ENCODE peak calls at places on chromosomes 12 and 14, in five cellular contexts. T is HepG2, K is K562, O is H1, A is GM12878. J is an unnamed sample.

GRCh38 chr14:36083317-36083716 is 93.2 kb downstream of the PTCSC3 start:
- DNase-seq in T (no peak), K (no peak), A (no peak), O (no peak), J (no peak)

GRCh38 chr14:66206554-66206953 is 279.6 kb upstream of the CCDC196 start:
- DNase-seq in T (no peak), O (no peak), A (no peak), K (no peak), J (no peak)

GRCh38 chr12:12214201-12214600 is 52.6 kb downstream of the LRP6 start:
- DNase-seq in T (peak), O (no peak), K (no peak), A (no peak), J (no peak)

GRCh38 chr14:78178071-78178470 is 7.9 kb downstream of the NRXN3 start:
- DNase-seq in K (no peak), T (no peak), A (no peak), O (no peak), J (no peak)

GRCh38 chr12:86712425-86712843 is 456.2 kb upstream of the MGAT4C start:
- DNase-seq in T (peak), A (no peak), K (no peak), O (no peak), J (peak)

GRCh38 chr14:61694830-61695694 is at the start of gene HIF1A:
- DNase-seq in T (peak), K (peak), A (peak), O (peak), J (peak)

GRCh38 chr12:63319386-63319785 is 168.4 kb upstream of the AVPR1A start:
- DNase-seq in K (no peak), T (no peak), A (no peak), O (no peak), J (peak)

GRCh38 chr12:52836042-52836466 is 1.9 kb upstream of the KRT79 start:
- DNase-seq in O (no peak), K (peak), T (no peak), A (no peak), J (no peak)

GRCh38 chr14:78005325-78005724 is 164.8 kb upstream of the NRXN3 start:
- DNase-seq in K (peak), O (no peak), A (peak), T (no peak), J (peak)

GRCh38 chr12:118979763-118980406 is 1.5 kb upstream of the SRRM4 start:
- DNase-seq in A (no peak), O (peak), T (peak), K (peak), J (peak)

GRCh38 chr14:76152333-76152681 is 585 bp downstream of the GPATCH2L start:
- DNase-seq in O (no peak), T (peak), K (peak), A (peak), J (peak)

GRCh38 chr14:61472801-61473376 is 151.5 kb downstream of the PRKCH start:
- DNase-seq in K (no peak), T (no peak), A (no peak), O (no peak), J (no peak)

GRCh38 chr14:73764881-73765280 is 50.7 kb upstream of the PNMA1 start:
- DNase-seq in K (no peak), A (no peak), T (no peak), O (no peak), J (no peak)

GRCh38 chr14:101598159-101598558 is 36.9 kb downstream of the DIO3 start:
- DNase-seq in O (no peak), K (no peak), A (no peak), T (no peak), J (no peak)

GRCh38 chr12:98909749-98910148 is 264.7 kb downstream of the APAF1 start:
- DNase-seq in A (no peak), O (peak), T (no peak), K (no peak), J (no peak)

GRCh38 chr12:131829795-131830334 is 1.7 kb downstream of the MMP17 start:
- DNase-seq in O (no peak), A (no peak), T (no peak), K (no peak), J (no peak)

GRCh38 chr12:131226345-131227265 is 272.9 kb downstream of the ADGRD1 start:
- DNase-seq in A (no peak), K (no peak), O (no peak), T (no peak), J (no peak)

GRCh38 chr12:55931317-55931779 is 386 bp downstream of the DGKA start:
- DNase-seq in T (no peak), K (no peak), O (no peak), A (no peak), J (no peak)

GRCh38 chr12:53268009-53268636 is at the start of gene ESPL1:
- DNase-seq in K (peak), T (peak), A (peak), O (peak), J (peak)

GRCh38 chr12:89353188-89353822 is 1.0 kb upstream of the DUSP6 start:
- DNase-seq in O (no peak), K (no peak), A (no peak), T (peak), J (peak)

GRCh38 chr12:129662184-129662583 is 241.6 kb downstream of the TMEM132D start:
- DNase-seq in K (no peak), A (no peak), T (no peak), O (no peak), J (no peak)

GRCh38 chr12:15712160-15712559 is 77.0 kb downstream of the EPS8 start:
- DNase-seq in K (no peak), T (no peak), A (no peak), O (no peak), J (no peak)

GRCh38 chr12:124524231-124524925 is 43.0 kb downstream of the NCOR2 start:
- DNase-seq in T (no peak), K (no peak), A (no peak), O (no peak), J (no peak)
- TF ChIP-seq SRF in T (no peak), K (no peak), A (no peak), O (no peak), J (no peak)

GRCh38 chr12:30696486-30696885 is 817 bp upstream of the IPO8 start:
- DNase-seq in A (no peak), T (no peak), K (no peak), O (no peak), J (no peak)

GRCh38 chr12:30696943-30697342 is 1.3 kb upstream of the IPO8 start:
- DNase-seq in T (no peak), K (no peak), A (no peak), O (no peak), J (no peak)

GRCh38 chr12:30700216-30700900 is 4.7 kb upstream of the IPO8 start:
- DNase-seq in K (no peak), O (no peak), A (no peak), T (no peak), J (no peak)

GRCh38 chr12:30698346-30698745 is 2.7 kb upstream of the IPO8 start:
- DNase-seq in K (no peak), O (no peak), A (no peak), T (no peak), J (no peak)

DNA sequence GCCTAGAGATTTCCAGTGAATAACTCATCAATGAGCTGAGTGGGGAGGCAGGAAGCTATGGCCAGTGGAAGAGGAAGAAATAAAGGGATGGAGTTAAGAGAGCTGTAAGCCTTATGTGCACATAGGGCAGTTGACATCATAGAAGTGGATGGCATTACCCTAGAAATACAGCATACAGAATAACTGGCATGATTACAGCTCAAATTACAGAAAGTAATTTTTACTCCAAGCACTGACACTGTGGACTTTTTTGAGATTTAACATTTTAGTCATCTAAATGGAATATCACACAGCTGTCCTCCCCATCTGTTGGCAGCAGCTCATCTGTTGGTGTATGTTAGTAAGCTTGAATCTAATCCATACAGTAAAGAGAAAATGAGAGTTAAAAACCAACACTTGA is 5.4 kb upstream of the IPO8 start:
- DNase-seq in A (no peak), T (no peak), K (no peak), O (no peak), J (no peak)
- TF ChIP-seq SRF in A (no peak), T (no peak), K (no peak), O (no peak), J (no peak)

GRCh38 chr12:31578632-31579031 is 12.3 kb downstream of the DENND5B start:
- DNase-seq in A (no peak), O (no peak), T (no peak), K (no peak), J (no peak)
- TF ChIP-seq SRF in A (no peak), O (no peak), T (no peak), K (no peak), J (no peak)

GRCh38 chr12:3820122-3820521 is 53.1 kb downstream of the PARP11 start:
- DNase-seq in T (peak), O (no peak), A (no peak), K (no peak), J (no peak)
- TF ChIP-seq SRF in T (no peak), O (no peak), A (no peak), K (no peak), J (no peak)

GRCh38 chr14:68965261-68965761 is 13.8 kb downstream of the ACTN1 start:
- DNase-seq in O (no peak), A (no peak), K (no peak), T (no peak), J (no peak)
- TF ChIP-seq SRF in O (no peak), A (no peak), K (no peak), T (no peak), J (no peak)

DNA sequence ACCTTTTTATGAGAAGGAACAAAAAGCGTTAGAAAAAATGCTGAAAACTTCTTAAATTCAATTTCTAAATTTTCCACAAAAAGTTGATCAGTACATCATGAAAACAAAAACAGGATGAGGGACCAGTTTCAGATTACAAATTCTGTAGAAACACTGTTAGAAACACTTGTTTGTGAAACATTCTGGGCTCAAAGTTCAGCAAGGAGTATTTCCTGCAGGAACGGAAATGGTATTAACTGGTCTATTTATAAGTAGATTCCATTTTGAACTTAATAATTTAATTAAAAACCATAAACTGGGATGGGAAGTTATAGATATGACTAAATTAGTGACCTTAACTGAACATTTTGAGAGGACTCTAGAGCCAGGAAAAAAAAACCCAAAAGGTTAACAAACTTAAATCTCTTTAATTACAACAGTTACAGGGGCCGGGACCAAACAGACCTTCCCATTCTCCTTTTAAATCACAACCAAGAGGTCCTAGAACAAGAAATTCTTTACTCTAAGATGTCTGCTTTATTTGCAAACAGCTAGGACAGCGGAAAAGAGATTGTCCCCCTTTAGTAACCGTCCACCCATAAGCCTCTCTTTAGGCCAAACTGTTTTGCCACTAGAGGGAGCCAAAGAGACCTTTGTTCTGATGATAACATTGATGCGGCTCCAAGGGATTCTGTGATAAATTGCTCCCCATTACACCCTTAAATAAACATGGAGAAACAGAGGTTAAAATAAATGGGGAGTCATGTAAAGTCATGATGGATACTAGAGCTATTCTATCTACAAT is 69.0 kb upstream of the RERGL start:
- DNase-seq in T (peak), A (no peak), K (peak), O (no peak), J (no peak)
- TF ChIP-seq SRF in T (no peak), A (no peak), K (no peak), O (no peak), J (no peak)

GRCh38 chr12:104738841-104739642 is 219.0 kb downstream of the SLC41A2 start:
- DNase-seq in T (no peak), O (no peak), A (no peak), K (no peak), J (no peak)
- TF ChIP-seq SRF in T (no peak), O (no peak), A (no peak), K (no peak), J (no peak)

GRCh38 chr12:123897221-123897620 is 75.4 kb downstream of the CCDC92 start:
- DNase-seq in T (no peak), A (no peak), K (no peak), O (no peak), J (peak)
- TF ChIP-seq SRF in T (no peak), A (no peak), K (no peak), O (no peak), J (no peak)

J was measured in HCT116.